ENCODE peak calls at places on chromosomes 11 and 22, in ten cellular contexts. O, N, Y, S, U, H, V, J, F and D are unnamed samples.

GRCh38 chr11:47415091-47415854 is 6.9 kb downstream of the SLC39A13 start:
- DNase-seq in O (no peak), N (no peak), Y (no peak), S (no peak), U (no peak), H (no peak), V (no peak), J (no peak), F (no peak), D (no peak)

GRCh38 chr11:30984442-30984816 is 385.1 kb downstream of the DCDC1 start:
- DNase-seq in O (peak; percentile 32), N (peak; percentile 79), Y (no peak), S (peak; percentile 27), U (no peak), H (no peak), V (peak; percentile 0), J (no peak), F (no peak), D (no peak)

GRCh38 chr11:117817213-117818035 is 7.1 kb downstream of the FXYD2 start:
- DNase-seq in O (peak; percentile 69), N (peak; percentile 70), Y (peak; percentile 82), S (peak; percentile 91), U (peak; percentile 58), H (peak; percentile 88), V (peak; percentile 65), J (peak; percentile 64), F (peak; percentile 63), D (peak; percentile 93)

GRCh38 chr11:82869657-82870056 is 30.6 kb downstream of the PRCP start:
- DNase-seq in O (peak; percentile 45), N (no peak), Y (no peak), S (no peak), U (no peak), H (no peak), V (no peak), J (no peak), F (no peak), D (no peak)

GRCh38 chr11:108973402-108974119 is 308.7 kb downstream of the DDX10 start:
- DNase-seq in O (peak; percentile 87), N (peak; percentile 66), Y (no peak), S (no peak), U (peak; percentile 63), H (no peak), V (peak; percentile 81), J (no peak), F (no peak), D (no peak)

GRCh38 chr11:112321521-112322172 is 61.0 kb upstream of the PLET1 start:
- DNase-seq in O (peak; percentile 99), N (peak; percentile 67), Y (peak; percentile 33), S (peak; percentile 83), U (no peak), H (peak; percentile 84), V (peak; percentile 89), J (no peak), F (peak; percentile 57), D (peak; percentile 57)

GRCh38 chr22:31211862-31212730 is at the start of gene LIMK2:
- DNase-seq in O (peak; percentile 72), N (peak; percentile 84), Y (peak; percentile 96), S (peak; percentile 99), U (peak; percentile 92), H (peak; percentile 99), V (peak; percentile 73), J (peak; percentile 96), F (peak; percentile 76), D (peak; percentile 93)

GRCh38 chr11:66467034-66467659 is 442 bp downstream of the PELI3 start:
- DNase-seq in O (no peak), N (peak; percentile 30), Y (no peak), S (peak; percentile 72), U (peak; percentile 68), H (peak; percentile 45), V (peak; percentile 15), J (no peak), F (no peak), D (peak; percentile 89)

GRCh38 chr11:92505689-92506088 is 281.1 kb downstream of the FAT3 start:
- DNase-seq in O (peak; percentile 18), N (no peak), Y (no peak), S (no peak), U (no peak), H (no peak), V (no peak), J (no peak), F (no peak), D (no peak)

GRCh38 chr11:92512204-92512569 is 287.6 kb downstream of the FAT3 start:
- DNase-seq in O (no peak), N (no peak), Y (no peak), S (no peak), U (no peak), H (no peak), V (no peak), J (no peak), F (no peak), D (no peak)

GRCh38 chr11:92511522-92512203 is 287.0 kb downstream of the FAT3 start:
- DNase-seq in O (no peak), N (no peak), Y (no peak), S (no peak), U (no peak), H (no peak), V (no peak), J (no peak), F (no peak), D (no peak)

DNA sequence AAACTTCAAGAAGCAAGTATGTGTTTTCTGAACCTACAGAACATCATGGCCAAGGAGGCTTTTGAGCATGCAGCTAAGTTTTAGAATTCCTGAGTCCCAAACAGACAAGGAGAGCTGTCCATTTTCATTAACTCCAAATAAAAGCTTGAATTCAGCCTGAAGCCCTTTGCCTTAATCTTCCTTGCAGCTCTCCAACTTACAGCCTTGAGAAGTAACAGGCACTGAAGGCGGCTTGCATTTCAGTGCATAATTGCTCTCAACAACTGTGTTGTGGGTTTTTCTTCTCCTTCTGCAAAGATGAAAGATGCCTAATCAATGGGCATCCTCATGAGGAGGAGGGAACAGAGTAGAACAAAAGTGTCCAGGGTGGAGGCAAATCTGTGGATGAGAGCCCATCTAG is 286.0 kb downstream of the FAT3 start:
- DNase-seq in O (no peak), N (no peak), Y (no peak), S (no peak), U (no peak), H (no peak), V (no peak), J (no peak), F (no peak), D (no peak)
- H3K4me1 ChIP-seq in O (no peaks in the 10 kb centered on the region), N (no peaks in the 10 kb centered on the region), Y (no peaks in the 10 kb centered on the region), S (no peaks in the 10 kb centered on the region), U (no peaks in the 10 kb centered on the region), H (no peaks in the 10 kb centered on the region), V (no peaks in the 10 kb centered on the region), J (no peaks in the 10 kb centered on the region), F (no peaks in the 10 kb centered on the region), D (no peaks in the 10 kb centered on the region)

DNA sequence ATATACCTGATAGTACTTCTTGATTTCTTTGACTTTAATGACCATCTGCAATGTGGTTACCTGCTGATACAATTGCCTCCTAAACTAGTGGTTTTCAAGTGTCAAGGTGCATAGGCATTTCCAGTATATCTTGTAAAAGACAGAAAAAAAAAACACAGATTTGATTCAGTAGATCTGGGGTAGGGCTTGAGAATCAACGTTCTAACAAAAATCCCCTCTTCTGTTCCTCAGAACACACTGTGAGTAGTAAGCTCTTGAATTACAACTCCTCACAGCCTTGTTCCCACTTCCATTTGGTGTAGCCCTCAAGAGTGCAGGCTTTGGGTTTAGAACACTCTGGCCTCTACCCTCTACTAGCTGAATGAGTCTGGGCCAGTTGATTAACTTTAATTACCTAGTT is 78.0 kb upstream of the CTSC start:
- DNase-seq in O (no peak), N (no peak), Y (no peak), S (no peak), U (no peak), H (no peak), V (no peak), J (no peak), F (no peak), D (no peak)
- H3K4me1 ChIP-seq in O (peaks cover 36% of the 10 kb centered on the region), N (no peaks in the 10 kb centered on the region), Y (peaks cover 10% of the 10 kb centered on the region), S (peaks cover 4% of the 10 kb centered on the region), U (peaks cover 7% of the 10 kb centered on the region), H (peaks cover 6% of the 10 kb centered on the region), V (peaks cover 14% of the 10 kb centered on the region), J (no peaks in the 10 kb centered on the region), F (no peaks in the 10 kb centered on the region), D (no peaks in the 10 kb centered on the region)

DNA sequence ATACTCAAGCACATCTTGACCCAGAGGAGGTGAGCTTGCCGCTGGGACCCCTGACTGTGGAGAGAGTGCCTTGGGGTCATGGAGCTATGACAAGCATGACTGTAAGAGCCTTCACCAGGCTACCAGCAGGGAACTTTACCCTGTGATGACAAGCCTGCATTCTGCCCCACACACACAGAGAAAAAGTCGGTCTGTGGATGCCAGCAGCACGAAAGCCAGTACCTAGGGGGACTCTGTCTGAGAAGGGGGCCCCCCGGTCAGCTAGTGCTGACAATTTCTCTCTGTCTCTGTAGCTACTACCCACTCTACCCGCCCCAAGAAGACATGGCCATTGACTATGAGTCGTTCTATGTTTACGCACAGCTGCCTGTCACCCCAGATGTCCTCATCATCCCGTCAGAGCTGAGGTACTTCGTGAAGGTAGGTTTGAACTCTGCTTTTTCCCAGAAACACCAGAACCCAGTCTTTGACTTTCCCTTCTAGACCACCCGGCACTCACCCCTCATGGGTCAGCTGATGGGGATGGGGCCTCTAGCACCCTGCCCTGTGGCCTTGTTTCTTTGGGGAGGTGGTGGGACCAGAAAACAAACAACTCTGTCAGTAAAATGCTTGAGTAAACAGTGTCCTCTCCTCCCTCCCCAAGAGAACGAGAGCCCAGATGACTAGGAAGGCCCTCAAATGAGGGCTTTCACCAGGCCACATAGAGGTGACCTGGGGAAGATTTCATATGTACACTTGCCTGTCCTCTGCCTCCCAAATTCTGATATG is 18.9 kb upstream of the CDC42EP2 start:
- DNase-seq in O (no peak), N (no peak), Y (no peak), S (no peak), U (no peak), H (no peak), V (no peak), J (no peak), F (no peak), D (no peak)
- H3K4me1 ChIP-seq in O (no peaks in the 10 kb centered on the region), N (peaks cover 41% of the 10 kb centered on the region), Y (peaks cover 88% of the 10 kb centered on the region), S (peaks cover 37% of the 10 kb centered on the region), U (peaks cover 23% of the 10 kb centered on the region), H (peaks cover 70% of the 10 kb centered on the region), V (peaks cover 57% of the 10 kb centered on the region), J (no peaks in the 10 kb centered on the region), F (peaks cover 10% of the 10 kb centered on the region), D (peaks cover 61% of the 10 kb centered on the region)

GRCh38 chr11:1759151-1759850 is 4.4 kb downstream of the CTSD start:
- DNase-seq in O (no peak), N (no peak), Y (no peak), S (no peak), U (no peak), H (no peak), V (no peak), J (no peak), F (no peak), D (no peak)

GRCh38 chr11:1758611-1759150 is 5.0 kb downstream of the CTSD start:
- DNase-seq in O (no peak), N (no peak), Y (no peak), S (no peak), U (no peak), H (no peak), V (no peak), J (no peak), F (no peak), D (no peak)

GRCh38 chr11:1760351-1761109 is 3.2 kb downstream of the CTSD start:
- DNase-seq in O (no peak), N (no peak), Y (peak; percentile 89), S (no peak), U (peak; percentile 95), H (peak; percentile 71), V (peak; percentile 52), J (no peak), F (no peak), D (no peak)

GRCh38 chr11:1761110-1761856 is 2.4 kb downstream of the CTSD start:
- DNase-seq in O (no peak), N (no peak), Y (no peak), S (no peak), U (no peak), H (no peak), V (no peak), J (no peak), F (no peak), D (no peak)

GRCh38 chr11:1759851-1760220 is 3.9 kb downstream of the CTSD start:
- DNase-seq in O (no peak), N (no peak), Y (no peak), S (no peak), U (no peak), H (no peak), V (no peak), J (no peak), F (no peak), D (no peak)
- H3K4me1 ChIP-seq in O (peaks cover 5% of the 10 kb centered on the region), N (peaks cover 45% of the 10 kb centered on the region), Y (peaks cover 97% of the 10 kb centered on the region), S (peaks cover 12% of the 10 kb centered on the region), U (peaks cover 44% of the 10 kb centered on the region), H (peaks cover 48% of the 10 kb centered on the region), V (peaks cover 23% of the 10 kb centered on the region), J (peaks cover 15% of the 10 kb centered on the region), F (peaks cover 33% of the 10 kb centered on the region), D (peaks cover 7% of the 10 kb centered on the region)